ENCODE peak calls at places on chromosomes 11 and 22, in four cellular contexts. H is dorsolateral prefrontal cortex, S is RKO, G is NCI-H146. M is an unnamed sample.

GRCh38 chr11:126284829-126285228 is 1.9 kb downstream of the TIRAP start:
- DNase-seq in H (peak), S (peak), G (peak), M (peak)

GRCh38 chr11:130416906-130417305 is 11.5 kb downstream of the ADAMTS8 start:
- DNase-seq in H (no peak), S (no peak), G (no peak), M (no peak)

GRCh38 chr22:45031629-45032403 is 22.0 kb upstream of the PHF21B start:
- DNase-seq in H (no peak), S (no peak), G (no peak), M (no peak)

GRCh38 chr11:11476499-11476898 is 123.4 kb upstream of the CSNK2A3 start:
- DNase-seq in H (no peak), S (no peak), G (peak), M (no peak)

GRCh38 chr11:117062503-117062902 is 35.7 kb downstream of the SIK3 start:
- DNase-seq in H (no peak), S (no peak), G (no peak), M (no peak)

GRCh38 chr11:83092488-83093384 is 21.0 kb upstream of the RAB30 start:
- DNase-seq in H (no peak), S (peak), G (peak), M (no peak)

GRCh38 chr22:41360126-41360525 is 21.6 kb upstream of the TEF start:
- DNase-seq in H (no peak), S (no peak), G (no peak), M (no peak)

GRCh38 chr22:32859743-32860142 is 58.2 kb downstream of the TIMP3 start:
- DNase-seq in H (no peak), S (no peak), G (no peak), M (no peak)

GRCh38 chr11:119728226-119728626 is 774 bp downstream of the NECTIN1 start:
- DNase-seq in H (no peak), S (no peak), G (peak), M (no peak)

GRCh38 chr11:8060801-8061554 is 20.0 kb upstream of the TUB start:
- DNase-seq in H (peak), S (peak), G (no peak), M (peak)

GRCh38 chr11:44033411-44033850 is 14.3 kb upstream of the ACCSL start:
- DNase-seq in H (peak), S (no peak), G (no peak), M (no peak)

GRCh38 chr11:9273430-9274336 is 8.5 kb upstream of the DENND5A start:
- DNase-seq in H (no peak), S (peak), G (no peak), M (peak)

GRCh38 chr11:14713518-14714244 is 70.1 kb downstream of the PDE3B start:
- DNase-seq in H (no peak), S (no peak), G (no peak), M (no peak)

GRCh38 chr11:117691206-117691490 is 105.9 kb downstream of the DSCAML1 start:
- DNase-seq in H (no peak), S (no peak), G (peak), M (no peak)

GRCh38 chr11:12508151-12508740 is 130.9 kb downstream of the PARVA start:
- DNase-seq in H (no peak), S (no peak), G (no peak), M (peak)

GRCh38 chr11:69106124-69106811 is 49.5 kb upstream of the SMIM38 start:
- DNase-seq in H (no peak), S (no peak), G (no peak), M (no peak)

GRCh38 chr11:57387284-57388030 is 3.0 kb downstream of the PRG2 start:
- DNase-seq in H (no peak), S (no peak), G (no peak), M (no peak)

GRCh38 chr11:75557649-75558494 is 4.2 kb upstream of the SERPINH1 start:
- DNase-seq in H (peak), S (no peak), G (no peak), M (peak)

GRCh38 chr11:96012086-96012824 is 88.3 kb upstream of the MTMR2 start:
- DNase-seq in H (peak), S (no peak), G (peak), M (peak)

GRCh38 chr11:17563961-17564686 is 17.1 kb downstream of the OTOG start:
- DNase-seq in H (no peak), S (no peak), G (no peak), M (no peak)

GRCh38 chr11:111923351-111923788 is 4.7 kb downstream of the C11orf52 start:
- DNase-seq in H (no peak), S (no peak), G (no peak), M (no peak)

GRCh38 chr22:49046546-49047305 is 780.9 kb downstream of the BRD1 start:
- DNase-seq in H (peak), S (peak), G (peak), M (no peak)

GRCh38 chr22:46634011-46634699 is 14.0 kb downstream of the GRAMD4 start:
- DNase-seq in H (no peak), S (no peak), G (no peak), M (no peak)

GRCh38 chr11:134476435-134477021 is 64.5 kb upstream of the B3GAT1 start:
- DNase-seq in H (no peak), S (peak), G (no peak), M (no peak)

GRCh38 chr22:46740910-46741785 is 3.1 kb upstream of the CERK start:
- DNase-seq in H (no peak), S (no peak), G (no peak), M (no peak)

GRCh38 chr11:33706961-33707360 is 6.3 kb upstream of the C11orf91 start:
- DNase-seq in H (no peak), S (no peak), G (no peak), M (no peak)

GRCh38 chr11:3824714-3825472 is 15.9 kb downstream of the RHOG start:
- DNase-seq in H (no peak), S (peak), G (peak), M (no peak)

GRCh38 chr11:85732968-85733367 is 47.0 kb upstream of the CCDC89 start:
- DNase-seq in H (no peak), S (no peak), G (no peak), M (no peak)

GRCh38 chr11:26522912-26523610 is 49.0 kb downstream of the MUC15 start:
- DNase-seq in H (no peak), S (peak), G (peak), M (peak)

GRCh38 chr11:133934599-133935550 is 21.9 kb downstream of the IGSF9B start:
- DNase-seq in H (peak), S (peak), G (peak), M (no peak)

GRCh38 chr11:44625759-44626523 is 60.5 kb downstream of the CD82 start:
- DNase-seq in H (no peak), S (no peak), G (no peak), M (no peak)

GRCh38 chr22:50471197-50471847 is 3.5 kb downstream of the SBF1 start:
- DNase-seq in H (peak), S (no peak), G (no peak), M (no peak)

GRCh38 chr11:12397953-12398352 is 20.6 kb downstream of the PARVA start:
- DNase-seq in H (no peak), S (no peak), G (no peak), M (peak)

GRCh38 chr11:117607449-117607848 is 189.6 kb downstream of the DSCAML1 start:
- DNase-seq in H (no peak), S (no peak), G (no peak), M (no peak)

GRCh38 chr11:77236901-77237300 is 64.6 kb downstream of the GDPD4 start:
- DNase-seq in H (no peak), S (no peak), G (no peak), M (no peak)

M was measured in GM04503.